ENCODE peak calls at places on chromosome 2, in ten cellular contexts. One of them, this sample, is unnamed.
A peak's percentile ranks its signal among the peaks of the same experiment; 100 is the strongest.

GRCh38 chr2:240237609-240238151 is 97.2 kb upstream of the OTOS start:
- DNase-seq in NCI-H446 treated with DMSO at 0.1 percent for 48 hours: peak; percentile 16
- DNase-seq in ovary: peak; percentile 53
- DNase-seq in stimulated activated naive B cell treated with anti-CD40 and anti-IgM and Interleukin-4, amounts not matched to agents 10 μg/mL and 1 μg/mL and 100 μg/mL, for 72 hours: no peak
- DNase-seq in hepatocyte: no peak
- DNase-seq in Caki2: no peak
- DNase-seq in tibial artery: peak; percentile 81
- DNase-seq in caudate nucleus: no peak
- DNase-seq in vagina: peak; percentile 71
- DNase-seq in NCI-H1092 treated with DMSO at 0.1 percent for 48 hours: peak; percentile 46
- DNase-seq in this sample: no peak

GRCh38 chr2:97950329-97951154 is 45.2 kb downstream of the TMEM131 start:
- DNase-seq in vagina: no peak
- DNase-seq in hepatocyte: peak; percentile 16
- DNase-seq in NCI-H1092 treated with DMSO at 0.1 percent for 48 hours: no peak
- DNase-seq in caudate nucleus: no peak
- DNase-seq in Caki2: peak; percentile 53
- DNase-seq in ovary: no peak
- DNase-seq in tibial artery: no peak
- DNase-seq in NCI-H446 treated with DMSO at 0.1 percent for 48 hours: no peak
- DNase-seq in stimulated activated naive B cell treated with anti-CD40 and anti-IgM and Interleukin-4, amounts not matched to agents 10 μg/mL and 1 μg/mL and 100 μg/mL, for 72 hours: no peak
- DNase-seq in this sample: no peak

GRCh38 chr2:234241656-234242445 is 191.3 kb downstream of the SPP2 start:
- DNase-seq in vagina: no peak
- DNase-seq in ovary: no peak
- DNase-seq in Caki2: peak; percentile 98
- DNase-seq in hepatocyte: no peak
- DNase-seq in stimulated activated naive B cell treated with anti-CD40 and anti-IgM and Interleukin-4, amounts not matched to agents 10 μg/mL and 1 μg/mL and 100 μg/mL, for 72 hours: no peak
- DNase-seq in caudate nucleus: no peak
- DNase-seq in NCI-H1092 treated with DMSO at 0.1 percent for 48 hours: no peak
- DNase-seq in tibial artery: no peak
- DNase-seq in NCI-H446 treated with DMSO at 0.1 percent for 48 hours: no peak
- DNase-seq in this sample: peak; percentile 38

GRCh38 chr2:40210968-40211353 is 240.9 kb downstream of the SLC8A1 start:
- DNase-seq in stimulated activated naive B cell treated with anti-CD40 and anti-IgM and Interleukin-4, amounts not matched to agents 10 μg/mL and 1 μg/mL and 100 μg/mL, for 72 hours: no peak
- DNase-seq in NCI-H1092 treated with DMSO at 0.1 percent for 48 hours: no peak
- DNase-seq in NCI-H446 treated with DMSO at 0.1 percent for 48 hours: no peak
- DNase-seq in hepatocyte: no peak
- DNase-seq in Caki2: no peak
- DNase-seq in ovary: no peak
- DNase-seq in tibial artery: no peak
- DNase-seq in vagina: no peak
- DNase-seq in caudate nucleus: no peak
- DNase-seq in this sample: no peak

GRCh38 chr2:174614261-174614660 is 16.7 kb upstream of the WIPF1 start:
- DNase-seq in stimulated activated naive B cell treated with anti-CD40 and anti-IgM and Interleukin-4, amounts not matched to agents 10 μg/mL and 1 μg/mL and 100 μg/mL, for 72 hours: no peak
- DNase-seq in tibial artery: no peak
- DNase-seq in NCI-H1092 treated with DMSO at 0.1 percent for 48 hours: no peak
- DNase-seq in NCI-H446 treated with DMSO at 0.1 percent for 48 hours: peak; percentile 27
- DNase-seq in vagina: no peak
- DNase-seq in Caki2: no peak
- DNase-seq in ovary: no peak
- DNase-seq in caudate nucleus: no peak
- DNase-seq in hepatocyte: no peak
- DNase-seq in this sample: no peak

GRCh38 chr2:27954771-27955384 is 64.3 kb downstream of the BABAM2 start:
- DNase-seq in caudate nucleus: peak; percentile 6
- DNase-seq in stimulated activated naive B cell treated with anti-CD40 and anti-IgM and Interleukin-4, amounts not matched to agents 10 μg/mL and 1 μg/mL and 100 μg/mL, for 72 hours: no peak
- DNase-seq in NCI-H1092 treated with DMSO at 0.1 percent for 48 hours: no peak
- DNase-seq in hepatocyte: peak; percentile 38
- DNase-seq in Caki2: peak; percentile 90
- DNase-seq in NCI-H446 treated with DMSO at 0.1 percent for 48 hours: peak; percentile 98
- DNase-seq in ovary: no peak
- DNase-seq in vagina: peak; percentile 92
- DNase-seq in tibial artery: peak; percentile 87
- DNase-seq in this sample: no peak

GRCh38 chr2:204360218-204361007 is 184.9 kb upstream of the PARD3B start:
- DNase-seq in NCI-H446 treated with DMSO at 0.1 percent for 48 hours: no peak
- DNase-seq in ovary: no peak
- DNase-seq in stimulated activated naive B cell treated with anti-CD40 and anti-IgM and Interleukin-4, amounts not matched to agents 10 μg/mL and 1 μg/mL and 100 μg/mL, for 72 hours: no peak
- DNase-seq in hepatocyte: no peak
- DNase-seq in tibial artery: no peak
- DNase-seq in caudate nucleus: no peak
- DNase-seq in Caki2: no peak
- DNase-seq in vagina: no peak
- DNase-seq in NCI-H1092 treated with DMSO at 0.1 percent for 48 hours: no peak
- DNase-seq in this sample: no peak

GRCh38 chr2:198134287-198134955 is 330.0 kb downstream of the PLCL1 start:
- DNase-seq in vagina: no peak
- DNase-seq in hepatocyte: no peak
- DNase-seq in NCI-H1092 treated with DMSO at 0.1 percent for 48 hours: no peak
- DNase-seq in Caki2: no peak
- DNase-seq in caudate nucleus: no peak
- DNase-seq in stimulated activated naive B cell treated with anti-CD40 and anti-IgM and Interleukin-4, amounts not matched to agents 10 μg/mL and 1 μg/mL and 100 μg/mL, for 72 hours: no peak
- DNase-seq in NCI-H446 treated with DMSO at 0.1 percent for 48 hours: no peak
- DNase-seq in ovary: no peak
- DNase-seq in tibial artery: no peak
- DNase-seq in this sample: no peak

GRCh38 chr2:145416640-145417039 is 896.7 kb upstream of the ZEB2 start:
- DNase-seq in NCI-H1092 treated with DMSO at 0.1 percent for 48 hours: no peak
- DNase-seq in tibial artery: no peak
- DNase-seq in caudate nucleus: no peak
- DNase-seq in vagina: no peak
- DNase-seq in ovary: no peak
- DNase-seq in hepatocyte: no peak
- DNase-seq in NCI-H446 treated with DMSO at 0.1 percent for 48 hours: no peak
- DNase-seq in stimulated activated naive B cell treated with anti-CD40 and anti-IgM and Interleukin-4, amounts not matched to agents 10 μg/mL and 1 μg/mL and 100 μg/mL, for 72 hours: no peak
- DNase-seq in Caki2: no peak
- DNase-seq in this sample: no peak

GRCh38 chr2:215979615-215980014 is 33.7 kb downstream of the MREG start:
- DNase-seq in hepatocyte: no peak
- DNase-seq in caudate nucleus: no peak
- DNase-seq in NCI-H1092 treated with DMSO at 0.1 percent for 48 hours: no peak
- DNase-seq in vagina: no peak
- DNase-seq in Caki2: no peak
- DNase-seq in ovary: no peak
- DNase-seq in NCI-H446 treated with DMSO at 0.1 percent for 48 hours: no peak
- DNase-seq in tibial artery: no peak
- DNase-seq in stimulated activated naive B cell treated with anti-CD40 and anti-IgM and Interleukin-4, amounts not matched to agents 10 μg/mL and 1 μg/mL and 100 μg/mL, for 72 hours: no peak
- DNase-seq in this sample: no peak

GRCh38 chr2:172087780-172088244 is 2.5 kb downstream of the DLX1 start:
- DNase-seq in NCI-H446 treated with DMSO at 0.1 percent for 48 hours: no peak
- DNase-seq in hepatocyte: no peak
- DNase-seq in Caki2: no peak
- DNase-seq in stimulated activated naive B cell treated with anti-CD40 and anti-IgM and Interleukin-4, amounts not matched to agents 10 μg/mL and 1 μg/mL and 100 μg/mL, for 72 hours: no peak
- DNase-seq in ovary: no peak
- DNase-seq in caudate nucleus: no peak
- DNase-seq in NCI-H1092 treated with DMSO at 0.1 percent for 48 hours: no peak
- DNase-seq in tibial artery: no peak
- DNase-seq in vagina: peak; percentile 83
- DNase-seq in this sample: peak; percentile 79

GRCh38 chr2:185978634-185979405 is 240.2 kb downstream of the FSIP2 start:
- DNase-seq in caudate nucleus: no peak
- DNase-seq in tibial artery: no peak
- DNase-seq in vagina: no peak
- DNase-seq in Caki2: no peak
- DNase-seq in hepatocyte: peak; percentile 10
- DNase-seq in stimulated activated naive B cell treated with anti-CD40 and anti-IgM and Interleukin-4, amounts not matched to agents 10 μg/mL and 1 μg/mL and 100 μg/mL, for 72 hours: no peak
- DNase-seq in NCI-H1092 treated with DMSO at 0.1 percent for 48 hours: no peak
- DNase-seq in NCI-H446 treated with DMSO at 0.1 percent for 48 hours: no peak
- DNase-seq in ovary: no peak
- DNase-seq in this sample: no peak

GRCh38 chr2:2333076-2333475 is 2.0 kb upstream of the MYT1L start:
- DNase-seq in ovary: no peak
- DNase-seq in hepatocyte: no peak
- DNase-seq in tibial artery: no peak
- DNase-seq in caudate nucleus: peak; percentile 76
- DNase-seq in NCI-H446 treated with DMSO at 0.1 percent for 48 hours: no peak
- DNase-seq in NCI-H1092 treated with DMSO at 0.1 percent for 48 hours: peak; percentile 79
- DNase-seq in Caki2: no peak
- DNase-seq in vagina: no peak
- DNase-seq in stimulated activated naive B cell treated with anti-CD40 and anti-IgM and Interleukin-4, amounts not matched to agents 10 μg/mL and 1 μg/mL and 100 μg/mL, for 72 hours: no peak
- DNase-seq in this sample: peak; percentile 84

GRCh38 chr2:102048465-102048864 is 56.7 kb downstream of the IL1R2 start:
- DNase-seq in tibial artery: peak; percentile 88
- DNase-seq in ovary: no peak
- DNase-seq in vagina: no peak
- DNase-seq in Caki2: peak; percentile 11
- DNase-seq in stimulated activated naive B cell treated with anti-CD40 and anti-IgM and Interleukin-4, amounts not matched to agents 10 μg/mL and 1 μg/mL and 100 μg/mL, for 72 hours: no peak
- DNase-seq in caudate nucleus: no peak
- DNase-seq in NCI-H446 treated with DMSO at 0.1 percent for 48 hours: no peak
- DNase-seq in NCI-H1092 treated with DMSO at 0.1 percent for 48 hours: no peak
- DNase-seq in hepatocyte: no peak
- DNase-seq in this sample: no peak

GRCh38 chr2:148781544-148781943 is 93.5 kb upstream of the KIF5C start:
- DNase-seq in caudate nucleus: no peak
- DNase-seq in ovary: no peak
- DNase-seq in NCI-H446 treated with DMSO at 0.1 percent for 48 hours: no peak
- DNase-seq in vagina: no peak
- DNase-seq in stimulated activated naive B cell treated with anti-CD40 and anti-IgM and Interleukin-4, amounts not matched to agents 10 μg/mL and 1 μg/mL and 100 μg/mL, for 72 hours: no peak
- DNase-seq in NCI-H1092 treated with DMSO at 0.1 percent for 48 hours: no peak
- DNase-seq in Caki2: no peak
- DNase-seq in hepatocyte: no peak
- DNase-seq in tibial artery: no peak
- DNase-seq in this sample: no peak

GRCh38 chr2:36569267-36569860 is 28.6 kb downstream of the FEZ2 start:
- DNase-seq in vagina: no peak
- DNase-seq in NCI-H446 treated with DMSO at 0.1 percent for 48 hours: no peak
- DNase-seq in caudate nucleus: no peak
- DNase-seq in NCI-H1092 treated with DMSO at 0.1 percent for 48 hours: no peak
- DNase-seq in ovary: no peak
- DNase-seq in stimulated activated naive B cell treated with anti-CD40 and anti-IgM and Interleukin-4, amounts not matched to agents 10 μg/mL and 1 μg/mL and 100 μg/mL, for 72 hours: no peak
- DNase-seq in Caki2: no peak
- DNase-seq in tibial artery: no peak
- DNase-seq in hepatocyte: no peak
- DNase-seq in this sample: no peak